ENCODE peak calls at places on chromosome 14, in four cellular contexts. One of them, this sample, is unnamed.

GRCh38 chr14:87830443-87831096 is 162.4 kb downstream of the GALC start:
- DNase-seq in CD4-positive, alpha-beta T cell: no peak
- DNase-seq in body of pancreas: no peak
- DNase-seq in left ventricle myocardium inferior: no peak
- DNase-seq in this sample: no peak

GRCh38 chr14:102770147-102770909 is 6.9 kb upstream of the TRAF3 start:
- DNase-seq in CD4-positive, alpha-beta T cell: no peak
- DNase-seq in body of pancreas: no peak
- DNase-seq in left ventricle myocardium inferior: no peak
- DNase-seq in this sample: no peak

GRCh38 chr14:31777312-31777711 is 216.1 kb downstream of the NUBPL start:
- DNase-seq in CD4-positive, alpha-beta T cell: no peak
- DNase-seq in body of pancreas: no peak
- DNase-seq in left ventricle myocardium inferior: no peak
- DNase-seq in this sample: no peak

GRCh38 chr14:89921896-89922548 is 32.5 kb downstream of the EFCAB11 start:
- DNase-seq in CD4-positive, alpha-beta T cell: no peak
- DNase-seq in body of pancreas: no peak
- DNase-seq in left ventricle myocardium inferior: no peak
- DNase-seq in this sample: no peak

GRCh38 chr14:60665178-60665555 is 15.9 kb upstream of the SIX1 start:
- DNase-seq in CD4-positive, alpha-beta T cell: no peak
- DNase-seq in body of pancreas: no peak
- DNase-seq in left ventricle myocardium inferior: no peak
- DNase-seq in this sample: no peak

GRCh38 chr14:36767603-36768281 is 106.1 kb downstream of the PAX9 start:
- DNase-seq in CD4-positive, alpha-beta T cell: no peak
- DNase-seq in body of pancreas: no peak
- DNase-seq in left ventricle myocardium inferior: no peak
- DNase-seq in this sample: no peak

GRCh38 chr14:39467889-39468524 is 35.8 kb upstream of the FBXO33 start:
- DNase-seq in CD4-positive, alpha-beta T cell: no peak
- DNase-seq in body of pancreas: no peak
- DNase-seq in left ventricle myocardium inferior: no peak
- DNase-seq in this sample: no peak

GRCh38 chr14:59282366-59282765 is 93.9 kb downstream of the DAAM1 start:
- DNase-seq in CD4-positive, alpha-beta T cell: no peak
- DNase-seq in body of pancreas: no peak
- DNase-seq in left ventricle myocardium inferior: no peak
- DNase-seq in this sample: no peak

GRCh38 chr14:68355415-68355814 is 437.5 kb downstream of the ZFP36L1 start:
- DNase-seq in CD4-positive, alpha-beta T cell: no peak
- DNase-seq in body of pancreas: no peak
- DNase-seq in left ventricle myocardium inferior: no peak
- DNase-seq in this sample: no peak

GRCh38 chr14:68345738-68346137 is 447.1 kb downstream of the ZFP36L1 start:
- DNase-seq in CD4-positive, alpha-beta T cell: no peak
- DNase-seq in body of pancreas: no peak
- DNase-seq in left ventricle myocardium inferior: no peak
- DNase-seq in this sample: no peak

GRCh38 chr14:68346540-68347232 is 446.2 kb downstream of the ZFP36L1 start:
- DNase-seq in CD4-positive, alpha-beta T cell: no peak
- DNase-seq in body of pancreas: no peak
- DNase-seq in left ventricle myocardium inferior: no peak
- DNase-seq in this sample: no peak

GRCh38 chr14:68349900-68350323 is 443.0 kb downstream of the ZFP36L1 start:
- DNase-seq in CD4-positive, alpha-beta T cell: no peak
- DNase-seq in body of pancreas: peak; percentile 24
- DNase-seq in left ventricle myocardium inferior: no peak
- DNase-seq in this sample: no peak
- H3K27ac ChIP-seq in CD4-positive, alpha-beta T cell: no peak overlapping the region
- H3K27ac ChIP-seq in body of pancreas: no peak overlapping the region
- H3K27ac ChIP-seq in left ventricle myocardium inferior: no peak overlapping the region
- H3K27ac ChIP-seq in this sample: no peak overlapping the region

GRCh38 chr14:74573421-74574091 is 38.5 kb downstream of the LTBP2 start:
- DNase-seq in CD4-positive, alpha-beta T cell: no peak
- DNase-seq in body of pancreas: no peak
- DNase-seq in left ventricle myocardium inferior: no peak
- DNase-seq in this sample: peak; percentile 7
- TF ChIP-seq CTCF in CD4-positive, alpha-beta T cell: no peak
- TF ChIP-seq CTCF in body of pancreas: no peak
- TF ChIP-seq CTCF in left ventricle myocardium inferior: no peak
- TF ChIP-seq CTCF in this sample: no peak

GRCh38 chr14:100120522-100121269 is 38.7 kb downstream of the DEGS2 start:
- DNase-seq in CD4-positive, alpha-beta T cell: no peak
- DNase-seq in body of pancreas: no peak
- DNase-seq in left ventricle myocardium inferior: no peak
- DNase-seq in this sample: no peak
- H3K27ac ChIP-seq in CD4-positive, alpha-beta T cell: no peak overlapping the region
- H3K27ac ChIP-seq in body of pancreas: no peak overlapping the region
- H3K27ac ChIP-seq in left ventricle myocardium inferior: no peak overlapping the region
- H3K27ac ChIP-seq in this sample: no peak overlapping the region

DNA sequence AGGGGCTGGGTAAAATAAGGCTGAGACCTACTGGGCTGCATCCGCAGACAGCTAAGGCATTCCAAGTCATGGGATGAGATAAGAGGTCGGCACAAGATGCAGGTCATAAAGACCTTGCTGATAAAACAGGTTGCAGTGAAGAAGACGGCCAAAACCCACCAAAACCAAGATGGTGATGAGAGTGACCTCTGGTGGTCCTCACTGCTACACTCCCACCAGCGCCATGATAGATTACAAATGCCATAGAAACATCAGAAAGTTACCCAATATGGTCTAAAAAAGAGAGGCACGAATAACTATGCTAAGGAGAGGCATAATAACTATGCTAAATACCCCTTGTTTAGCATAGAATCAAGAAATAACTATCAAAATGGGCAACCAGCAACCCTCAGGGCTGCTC is 46.2 kb upstream of the MAP3K9 start:
- DNase-seq in CD4-positive, alpha-beta T cell: no peak
- DNase-seq in body of pancreas: no peak
- DNase-seq in left ventricle myocardium inferior: no peak
- DNase-seq in this sample: no peak
- TF ChIP-seq CTCF in CD4-positive, alpha-beta T cell: no peak
- TF ChIP-seq CTCF in body of pancreas: no peak
- TF ChIP-seq CTCF in left ventricle myocardium inferior: peak; percentile 27
- TF ChIP-seq CTCF in this sample: no peak

GRCh38 chr14:70804556-70805162 is 4.7 kb downstream of the MAP3K9 start:
- DNase-seq in CD4-positive, alpha-beta T cell: no peak
- DNase-seq in body of pancreas: no peak
- DNase-seq in left ventricle myocardium inferior: no peak
- DNase-seq in this sample: no peak
- H3K27ac ChIP-seq in CD4-positive, alpha-beta T cell: no peak overlapping the region
- H3K27ac ChIP-seq in body of pancreas: no peak overlapping the region
- H3K27ac ChIP-seq in left ventricle myocardium inferior: no peak overlapping the region
- H3K27ac ChIP-seq in this sample: no peak overlapping the region

GRCh38 chr14:54257424-54257823 is 139.4 kb upstream of the CDKN3 start:
- DNase-seq in CD4-positive, alpha-beta T cell: no peak
- DNase-seq in body of pancreas: no peak
- DNase-seq in left ventricle myocardium inferior: no peak
- DNase-seq in this sample: no peak

GRCh38 chr14:54256156-54256555 is 140.7 kb upstream of the CDKN3 start:
- DNase-seq in CD4-positive, alpha-beta T cell: no peak
- DNase-seq in body of pancreas: no peak
- DNase-seq in left ventricle myocardium inferior: no peak
- DNase-seq in this sample: no peak

GRCh38 chr14:54252072-54252730 is 144.6 kb upstream of the CDKN3 start:
- DNase-seq in CD4-positive, alpha-beta T cell: no peak
- DNase-seq in body of pancreas: no peak
- DNase-seq in left ventricle myocardium inferior: no peak
- DNase-seq in this sample: no peak

GRCh38 chr14:54251356-54251755 is 145.5 kb upstream of the CDKN3 start:
- DNase-seq in CD4-positive, alpha-beta T cell: no peak
- DNase-seq in body of pancreas: no peak
- DNase-seq in left ventricle myocardium inferior: no peak
- DNase-seq in this sample: no peak

DNA sequence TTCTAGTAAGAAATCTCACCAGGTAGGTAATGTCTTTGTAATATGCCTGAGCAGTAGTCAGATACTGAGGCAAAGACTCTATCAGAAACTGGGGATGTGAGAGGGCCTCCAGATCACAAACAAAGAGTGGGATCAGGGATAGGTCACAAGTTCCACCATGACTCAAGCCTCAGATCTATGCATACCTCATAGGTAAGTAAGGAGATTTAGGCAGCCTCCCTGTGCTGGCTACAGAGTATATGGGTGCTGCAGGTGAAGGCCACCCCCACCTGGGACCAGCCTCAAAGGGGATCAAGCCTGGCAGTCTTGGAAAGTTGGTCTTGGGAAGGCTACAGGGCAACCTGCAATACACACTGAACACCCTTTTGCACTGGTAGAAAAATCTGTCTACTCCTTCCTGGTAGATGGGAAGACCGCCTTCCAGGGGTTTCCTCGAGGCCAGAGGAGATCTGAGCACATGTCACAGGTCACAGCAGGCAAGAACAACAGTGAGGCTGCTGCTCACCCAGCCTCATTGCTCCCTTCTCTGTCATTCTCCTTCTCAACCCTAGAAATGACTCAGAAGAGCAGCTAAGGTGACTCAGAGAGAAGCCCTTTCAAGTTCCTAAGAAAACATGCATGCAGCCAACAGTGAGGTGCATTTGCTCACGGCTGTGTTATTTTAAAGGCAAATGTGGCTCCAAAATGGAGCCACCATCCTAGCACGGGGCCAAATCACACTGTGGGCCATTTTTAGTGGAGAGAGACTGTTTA is 143.4 kb upstream of the CDKN3 start:
- DNase-seq in CD4-positive, alpha-beta T cell: no peak
- DNase-seq in body of pancreas: no peak
- DNase-seq in left ventricle myocardium inferior: no peak
- DNase-seq in this sample: no peak
- TF ChIP-seq CTCF in CD4-positive, alpha-beta T cell: no peak
- TF ChIP-seq CTCF in body of pancreas: no peak
- TF ChIP-seq CTCF in left ventricle myocardium inferior: no peak
- TF ChIP-seq CTCF in this sample: no peak

GRCh38 chr14:22838631-22839041 is 2.3 kb downstream of the MMP14 start:
- DNase-seq in CD4-positive, alpha-beta T cell: no peak
- DNase-seq in body of pancreas: no peak
- DNase-seq in left ventricle myocardium inferior: no peak
- DNase-seq in this sample: peak; percentile 50
- H3K27ac ChIP-seq in CD4-positive, alpha-beta T cell: no peak overlapping the region
- H3K27ac ChIP-seq in body of pancreas: peak overlapping the region; percentile 87
- H3K27ac ChIP-seq in left ventricle myocardium inferior: peak overlapping the region; percentile 92
- H3K27ac ChIP-seq in this sample: peak overlapping the region; percentile 74

GRCh38 chr14:68979722-68980552 is 835 bp upstream of the ACTN1 start:
- DNase-seq in CD4-positive, alpha-beta T cell: no peak
- DNase-seq in body of pancreas: peak; percentile 57
- DNase-seq in left ventricle myocardium inferior: peak; percentile 50
- DNase-seq in this sample: peak; percentile 68

GRCh38 chr14:68981539-68981976 is 2.5 kb upstream of the ACTN1 start:
- DNase-seq in CD4-positive, alpha-beta T cell: no peak
- DNase-seq in body of pancreas: no peak
- DNase-seq in left ventricle myocardium inferior: no peak
- DNase-seq in this sample: no peak

GRCh38 chr14:68982581-68982980 is 3.5 kb upstream of the ACTN1 start:
- DNase-seq in CD4-positive, alpha-beta T cell: no peak
- DNase-seq in body of pancreas: no peak
- DNase-seq in left ventricle myocardium inferior: no peak
- DNase-seq in this sample: no peak

GRCh38 chr14:68979021-68979721 is at the start of gene ACTN1:
- DNase-seq in CD4-positive, alpha-beta T cell: no peak
- DNase-seq in body of pancreas: peak; percentile 95
- DNase-seq in left ventricle myocardium inferior: peak; percentile 93
- DNase-seq in this sample: peak; percentile 87

GRCh38 chr14:68981124-68981523 is 2.0 kb upstream of the ACTN1 start:
- DNase-seq in CD4-positive, alpha-beta T cell: no peak
- DNase-seq in body of pancreas: no peak
- DNase-seq in left ventricle myocardium inferior: no peak
- DNase-seq in this sample: no peak
- TF ChIP-seq CTCF in CD4-positive, alpha-beta T cell: no peak
- TF ChIP-seq CTCF in body of pancreas: no peak
- TF ChIP-seq CTCF in left ventricle myocardium inferior: no peak
- TF ChIP-seq CTCF in this sample: no peak